ENCODE peak calls at places on chromosomes 7 and 10, in eight cellular contexts. E is CD4-positive, alpha-beta memory T cell; U is thoracic aorta; X is heart left ventricle; I is Peyer's patch; T is neuronal stem cell; R is OCI-LY7; J is hepatocyte. V is an unnamed sample.
A peak's percentile ranks its signal among the peaks of the same experiment; 100 is the strongest.

GRCh38 chr7:52897708-52898107 is 137.7 kb upstream of the POM121L12 start:
- DNase-seq in E (no peak), U (no peak), X (no peak), I (no peak), T (no peak), R (no peak), J (peak; percentile 23), V (no peak)

GRCh38 chr7:11831383-11831726 is 643 bp downstream of the THSD7A start:
- DNase-seq in E (no peak), U (no peak), X (no peak), I (no peak), T (no peak), R (no peak), J (no peak), V (no peak)

GRCh38 chr7:5625938-5626337 is 155.5 kb downstream of the RNF216 start:
- DNase-seq in E (no peak), U (no peak), X (no peak), I (no peak), T (no peak), R (no peak), J (peak; percentile 38), V (peak; percentile 28)

GRCh38 chr10:117165557-117166419 is 27.7 kb upstream of the VAX1 start:
- DNase-seq in E (no peak), U (no peak), X (peak; percentile 65), I (no peak), T (peak; percentile 75), R (no peak), J (peak; percentile 78), V (peak; percentile 14)

GRCh38 chr7:87592300-87592699 is 8.4 kb downstream of the ABCB1 start:
- DNase-seq in E (no peak), U (no peak), X (no peak), I (no peak), T (no peak), R (no peak), J (peak; percentile 28), V (no peak)

GRCh38 chr7:131945313-131945831 is 388.9 kb upstream of the PODXL start:
- DNase-seq in E (no peak), U (no peak), X (peak; percentile 76), I (no peak), T (peak; percentile 74), R (peak; percentile 47), J (peak; percentile 84), V (peak; percentile 53)

GRCh38 chr7:47360301-47360900 is 221.5 kb downstream of the TNS3 start:
- DNase-seq in E (no peak), U (no peak), X (no peak), I (no peak), T (no peak), R (no peak), J (no peak), V (no peak)

GRCh38 chr7:87918740-87919139 is 15.3 kb upstream of the ADAM22 start:
- DNase-seq in E (no peak), U (no peak), X (no peak), I (no peak), T (no peak), R (no peak), J (no peak), V (no peak)

GRCh38 chr10:94630017-94630688 is 53.4 kb upstream of the CYP2C18 start:
- DNase-seq in E (no peak), U (no peak), X (no peak), I (no peak), T (peak; percentile 37), R (peak; percentile 48), J (peak; percentile 49), V (peak; percentile 60)

GRCh38 chr10:31102421-31102820 is 70.8 kb upstream of the ZNF438 start:
- DNase-seq in E (no peak), U (no peak), X (no peak), I (no peak), T (no peak), R (no peak), J (no peak), V (no peak)

GRCh38 chr10:119428789-119429188 is 113.7 kb downstream of the RGS10 start:
- DNase-seq in E (no peak), U (no peak), X (peak; percentile 49), I (no peak), T (no peak), R (no peak), J (no peak), V (no peak)

GRCh38 chr10:123157210-123157609 is 3.0 kb downstream of the BUB3 start:
- DNase-seq in E (no peak), U (no peak), X (no peak), I (no peak), T (no peak), R (no peak), J (peak; percentile 32), V (peak; percentile 31)

GRCh38 chr10:123154943-123155505 is 822 bp downstream of the BUB3 start:
- DNase-seq in E (no peak), U (no peak), X (no peak), I (no peak), T (no peak), R (no peak), J (peak; percentile 71), V (peak; percentile 52)

GRCh38 chr10:123153486-123154091 is 613 bp upstream of the BUB3 start:
- DNase-seq in E (no peak), U (no peak), X (no peak), I (no peak), T (no peak), R (no peak), J (no peak), V (no peak)

GRCh38 chr10:123154092-123154942 is at the start of gene BUB3:
- DNase-seq in E (peak; percentile 96), U (peak; percentile 94), X (peak; percentile 97), I (peak; percentile 96), T (peak; percentile 99), R (peak; percentile 99), J (peak; percentile 99), V (peak; percentile 100)

GRCh38 chr10:123156091-123156490 is 1.9 kb downstream of the BUB3 start:
- DNase-seq in E (no peak), U (no peak), X (no peak), I (no peak), T (no peak), R (no peak), J (no peak), V (no peak)
- H3K4me3 ChIP-seq in E (no peak overlapping the region), U (no peak overlapping the region), X (no peak overlapping the region), I (no peak overlapping the region), T (no peak overlapping the region), R (peak overlapping the region; percentile 92), J (no peak overlapping the region), V (no peak overlapping the region)

DNA sequence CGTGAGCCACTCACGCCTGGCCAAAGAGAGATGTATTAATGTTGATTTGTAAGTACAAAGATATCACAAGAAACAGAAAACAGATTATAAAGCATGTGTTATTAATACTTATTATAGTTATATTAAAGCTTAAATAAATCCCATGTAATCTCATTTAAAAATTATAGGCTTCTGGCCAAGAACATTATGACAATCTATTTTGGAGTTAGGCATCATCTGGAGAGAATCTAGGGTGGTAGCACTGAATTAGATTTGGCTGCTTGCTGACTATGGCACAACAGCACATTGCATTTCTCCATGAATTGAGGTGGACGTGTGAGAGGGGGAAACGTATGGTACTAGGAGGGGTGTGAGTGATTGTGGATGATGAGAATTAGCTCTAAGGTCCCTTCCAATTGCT is 16.8 kb upstream of the SLC16A12 start:
- DNase-seq in E (no peak), U (no peak), X (no peak), I (no peak), T (no peak), R (no peak), J (no peak), V (no peak)
- H3K4me1 ChIP-seq in E (no peaks in the 10 kb centered on the region), U (peaks cover 11% of the 10 kb centered on the region), X (peaks cover 8% of the 10 kb centered on the region), I (no peaks in the 10 kb centered on the region), T (no peaks in the 10 kb centered on the region), R (no peaks in the 10 kb centered on the region), J (peaks cover 11% of the 10 kb centered on the region), V (no peaks in the 10 kb centered on the region)

DNA sequence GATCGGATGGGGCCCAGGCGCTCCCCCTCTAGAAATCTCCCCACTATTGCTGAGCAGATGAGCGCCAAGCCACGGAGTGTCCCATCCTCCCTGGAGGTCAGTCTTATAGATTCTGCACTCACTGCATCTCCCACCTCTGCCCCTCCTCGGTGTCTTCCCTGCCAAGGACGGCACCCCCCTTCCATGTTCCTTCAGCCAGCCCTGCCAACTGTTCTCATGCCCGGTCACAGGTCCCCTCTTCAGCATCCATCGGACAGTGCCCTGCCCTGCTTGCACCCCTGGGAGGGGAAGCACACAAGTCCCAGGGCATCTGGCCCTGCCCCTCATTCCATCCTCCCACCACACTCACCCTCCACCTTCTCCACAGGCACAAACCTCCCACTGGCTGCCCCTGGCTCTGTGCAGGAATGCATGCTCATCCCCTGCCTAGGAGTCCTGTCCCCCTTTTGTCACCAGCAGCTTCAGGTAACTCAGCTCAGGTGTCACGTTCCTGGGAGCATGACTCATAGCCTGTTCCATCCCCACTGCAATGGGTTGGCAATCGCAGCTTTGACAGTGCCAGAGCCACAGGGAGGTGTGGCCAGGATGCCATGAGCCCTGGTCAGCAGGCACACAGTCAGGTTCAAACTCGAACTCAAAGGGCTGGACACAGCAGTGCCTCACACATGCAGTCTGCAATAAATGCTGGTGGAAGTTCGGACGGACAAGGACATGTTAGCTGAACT is 234.7 kb upstream of the TCERG1L start:
- DNase-seq in E (no peak), U (no peak), X (no peak), I (peak; percentile 9), T (no peak), R (no peak), J (peak; percentile 39), V (no peak)
- H3K27ac ChIP-seq in E (no peak overlapping the region), U (no peak overlapping the region), X (no peak overlapping the region), I (no peak overlapping the region), T (no peak overlapping the region), R (no peak overlapping the region), J (no peak overlapping the region), V (no peak overlapping the region)

GRCh38 chr7:92205987-92206386 is 27.0 kb upstream of the LRRD1 start:
- DNase-seq in E (no peak), U (no peak), X (no peak), I (no peak), T (no peak), R (no peak), J (no peak), V (no peak)
- H3K4me3 ChIP-seq in E (no peak overlapping the region), U (no peak overlapping the region), X (no peak overlapping the region), I (no peak overlapping the region), T (no peak overlapping the region), R (no peak overlapping the region), J (no peak overlapping the region), V (no peak overlapping the region)